ENCODE peak calls at places on chromosomes 5 and 9, in five cellular contexts. P is stomach, B is heart left ventricle, E is GM12878, J is right lobe of liver. Z is an unnamed sample.

GRCh38 chr5:122907238-122907637 is 61.8 kb downstream of the SNX24 start:
- DNase-seq in E (no peak), J (no peak), B (no peak), P (no peak), Z (no peak)

GRCh38 chr9:85715587-85715986 is 26.2 kb downstream of the AGTPBP1 start:
- DNase-seq in B (no peak), J (no peak), E (peak; percentile 62), P (no peak), Z (peak; percentile 89)

GRCh38 chr5:13478831-13479465 is 465.5 kb downstream of the DNAH5 start:
- DNase-seq in E (no peak), B (no peak), P (peak; percentile 50), J (no peak), Z (peak; percentile 47)

GRCh38 chr9:87801013-87801412 is 75.1 kb downstream of the CTSL start:
- DNase-seq in B (no peak), P (no peak), J (no peak), E (no peak), Z (no peak)

GRCh38 chr9:79700607-79701330 is 129.0 kb downstream of the TLE4 start:
- DNase-seq in B (no peak), J (no peak), P (no peak), E (no peak), Z (no peak)

GRCh38 chr5:142104491-142104890 is 4.1 kb upstream of the NDFIP1 start:
- DNase-seq in J (no peak), E (no peak), P (no peak), B (no peak), Z (peak; percentile 30)

GRCh38 chr5:113268232-113268631 is 166.6 kb downstream of the TSSK1B start:
- DNase-seq in J (no peak), E (no peak), B (no peak), P (no peak), Z (no peak)

GRCh38 chr9:127909839-127910273 is 7.0 kb downstream of the ST6GALNAC4 start:
- DNase-seq in P (no peak), J (no peak), E (no peak), B (no peak), Z (no peak)

GRCh38 chr5:122874179-122874875 is 28.9 kb downstream of the SNX24 start:
- DNase-seq in J (no peak), B (no peak), E (no peak), P (no peak), Z (no peak)

GRCh38 chr9:114720296-114720695 is 38.3 kb upstream of the TEX48 start:
- DNase-seq in B (no peak), J (no peak), E (no peak), P (no peak), Z (no peak)

GRCh38 chr5:17189381-17190036 is 27.9 kb upstream of the BASP1 start:
- DNase-seq in E (peak; percentile 24), B (peak; percentile 83), P (peak; percentile 87), J (peak; percentile 66), Z (peak; percentile 82)

GRCh38 chr5:134055015-134055414 is 50.2 kb upstream of the VDAC1 start:
- DNase-seq in J (no peak), B (no peak), P (no peak), E (no peak), Z (no peak)

GRCh38 chr5:129053438-129053837 is 41.1 kb upstream of the ISOC1 start:
- DNase-seq in E (no peak), B (no peak), P (no peak), J (no peak), Z (no peak)

GRCh38 chr9:112422417-112423148 is 42.7 kb downstream of the HSDL2 start:
- DNase-seq in P (no peak), J (no peak), B (no peak), E (no peak), Z (no peak)

GRCh38 chr5:96007051-96007450 is 45.4 kb upstream of the ELL2 start:
- DNase-seq in J (no peak), E (no peak), P (no peak), B (no peak), Z (no peak)

GRCh38 chr9:105405514-105406131 is 42.2 kb upstream of the FSD1L start:
- DNase-seq in P (no peak), E (peak; percentile 85), J (no peak), B (no peak), Z (peak; percentile 86)

GRCh38 chr5:35269006-35269405 is 38.7 kb upstream of the PRLR start:
- DNase-seq in B (no peak), E (no peak), P (no peak), J (no peak), Z (peak; percentile 8)

GRCh38 chr5:1298067-1298551 is 3.2 kb upstream of the TERT start:
- DNase-seq in J (no peak), E (no peak), B (no peak), P (peak; percentile 5), Z (no peak)

GRCh38 chr5:59746261-59746765 is 147.2 kb downstream of the PDE4D start:
- DNase-seq in E (no peak), B (no peak), J (no peak), P (no peak), Z (no peak)

GRCh38 chr9:113632776-113633590 is 169.5 kb downstream of the RGS3 start:
- DNase-seq in B (no peak), J (no peak), P (no peak), E (no peak), Z (peak; percentile 32)

GRCh38 chr9:129102791-129103594 is 7.6 kb downstream of the CRAT start:
- DNase-seq in P (peak; percentile 63), E (no peak), B (peak; percentile 66), J (no peak), Z (peak; percentile 54)

GRCh38 chr5:134113572-134113907 is 941 bp upstream of the TCF7 start:
- DNase-seq in J (no peak), B (no peak), E (no peak), P (no peak), Z (no peak)

GRCh38 chr9:36802171-36802920 is 229.7 kb downstream of the MELK start:
- DNase-seq in E (no peak), P (no peak), J (no peak), B (no peak), Z (no peak)

GRCh38 chr9:133946840-133947486 is 45.2 kb downstream of the VAV2 start:
- DNase-seq in E (no peak), B (no peak), P (no peak), J (peak; percentile 33), Z (no peak)

GRCh38 chr5:145737578-145737977 is 97.6 kb downstream of the PRELID2 start:
- DNase-seq in J (no peak), E (no peak), B (no peak), P (no peak), Z (no peak)

GRCh38 chr9:89464991-89465390 is 32.9 kb downstream of the SEMA4D start:
- DNase-seq in P (no peak), B (no peak), J (no peak), E (no peak), Z (peak; percentile 73)

GRCh38 chr9:76655121-76655531 is 109.1 kb upstream of the PCA3 start:
- DNase-seq in J (no peak), B (no peak), E (no peak), P (no peak), Z (no peak)

GRCh38 chr9:124505006-124505900 is 1.9 kb downstream of the NR5A1 start:
- DNase-seq in B (peak; percentile 14), J (no peak), E (no peak), P (no peak), Z (no peak)
- TF ChIP-seq POLR2A in B (no peak), J (no peak), E (no peak), P (no peak), Z (no peak)

DNA sequence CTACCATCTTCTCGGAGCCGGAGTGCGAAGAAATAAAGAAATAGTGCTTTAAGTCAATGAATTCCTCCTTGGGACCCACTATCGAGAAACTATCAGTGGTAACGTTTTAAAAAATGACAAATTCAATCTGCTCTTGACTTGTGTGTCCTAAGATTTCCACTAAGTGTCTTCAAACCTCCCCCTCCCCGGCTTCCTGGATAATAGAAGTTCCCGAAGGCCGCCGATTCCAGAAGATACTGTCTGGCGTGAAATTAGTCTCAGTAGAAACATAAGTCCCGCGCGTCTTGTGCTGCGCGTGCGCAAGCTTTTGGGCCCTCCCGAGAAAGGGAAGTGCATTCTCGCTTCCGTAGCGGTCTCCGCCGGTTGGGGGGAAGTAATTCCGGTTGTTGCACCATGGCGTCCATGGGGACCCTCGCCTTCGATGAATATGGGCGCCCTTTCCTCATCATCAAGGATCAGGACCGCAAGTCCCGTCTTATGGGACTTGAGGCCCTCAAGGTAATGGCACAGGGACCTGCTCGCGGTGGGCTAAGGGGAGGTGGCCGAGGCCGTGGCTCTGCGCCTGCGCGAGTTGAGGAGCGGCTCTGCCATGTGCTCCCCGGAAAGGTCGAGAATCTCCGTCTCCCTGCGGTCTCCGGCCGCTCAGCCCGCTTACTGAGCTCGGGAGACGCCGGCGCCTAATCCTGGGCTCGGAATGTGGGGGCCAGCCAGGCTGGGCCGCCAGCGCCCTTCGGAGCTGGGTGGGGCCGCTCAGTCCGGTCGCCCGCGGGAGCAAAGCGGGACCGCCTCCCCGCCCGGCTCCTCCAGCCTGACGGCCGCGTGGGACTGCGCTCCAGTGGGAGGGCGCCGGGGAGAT is at the start of gene CCT5:
- DNase-seq in B (peak; percentile 96), E (peak; percentile 90), J (peak; percentile 94), P (peak; percentile 93), Z (peak; percentile 99)
- TF ChIP-seq POLR2A in B (peak; percentile 44), E (peak; percentile 89), J (peak; percentile 43), P (no peak), Z (peak; percentile 99)

DNA sequence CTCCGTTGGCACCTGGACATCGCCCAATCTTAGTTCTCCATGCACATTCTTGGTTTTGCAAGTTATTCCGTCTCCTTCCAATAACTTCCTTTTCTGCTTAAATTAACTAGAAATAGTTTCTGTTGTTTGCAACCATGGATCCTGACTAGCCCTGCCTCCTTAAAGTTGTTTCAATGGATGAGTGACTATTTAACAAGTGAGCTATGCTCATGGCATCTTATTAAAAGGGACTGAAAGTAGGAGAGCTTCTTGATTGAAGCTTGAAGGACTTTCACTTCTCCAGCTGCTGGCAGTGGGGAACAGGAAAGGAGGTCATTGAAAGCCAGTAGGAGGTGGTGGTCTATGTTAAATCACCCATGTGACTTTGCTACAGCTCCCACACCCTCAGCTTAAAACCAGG is 466.8 kb downstream of the ARHGEF28 start:
- DNase-seq in E (no peak), B (no peak), P (no peak), J (no peak), Z (no peak)
- TF ChIP-seq POLR2A in E (no peak), B (no peak), P (no peak), J (no peak), Z (no peak)

DNA sequence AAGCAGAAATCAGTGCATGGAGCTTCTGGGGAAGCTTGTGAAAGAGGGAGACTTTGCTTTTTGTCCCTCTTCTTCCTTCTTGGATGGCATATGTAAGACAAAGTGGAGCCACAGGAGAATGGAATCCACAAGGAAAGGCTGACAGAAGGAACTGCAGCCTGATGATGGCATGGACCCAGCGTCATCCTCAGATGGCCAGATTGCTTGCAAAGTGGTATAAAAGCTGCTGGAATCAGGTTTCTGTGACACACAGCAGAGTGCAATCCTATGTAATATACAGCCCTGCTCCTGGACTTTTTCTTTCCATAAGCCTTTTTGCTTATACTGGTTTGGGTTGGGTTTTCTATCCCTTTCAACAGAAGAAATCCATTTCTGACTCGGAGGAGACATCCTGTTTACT is 31.5 kb upstream of the SPARC start:
- DNase-seq in P (no peak), B (no peak), J (no peak), E (no peak), Z (no peak)
- TF ChIP-seq POLR2A in P (no peak), B (no peak), J (no peak), E (no peak), Z (no peak)